ENCODE peak calls at places on chromosomes 12 and 14, in ten cellular contexts. X is H1; M is dorsolateral prefrontal cortex; V is ovary; Y is Caco-2; D is body of pancreas; P is heart left ventricle; N is CD8-positive, alpha-beta T cell; S is endodermal cell; Z is PC-9. B is an unnamed sample. For H3K27me3, the result is how much of the 10 kb centered on the place peaks cover.

GRCh38 chr12:119274636-119275065 is 59.9 kb upstream of the CCDC60 start:
- DNase-seq in X (peak), V (no peak), M (no peak), S (no peak), D (no peak), Z (no peak), N (no peak), P (no peak), Y (peak), B (no peak)

GRCh38 chr12:117012189-117012805 is 86.9 kb downstream of the TESC start:
- DNase-seq in X (no peak), N (no peak), Z (no peak), S (no peak), M (no peak), V (no peak), P (no peak), D (no peak), Y (no peak), B (no peak)

GRCh38 chr12:126362964-126363363 is 1297.7 kb downstream of the AACS start:
- DNase-seq in N (no peak), S (peak), Y (no peak), P (no peak), V (no peak), X (peak), D (no peak), Z (no peak), M (no peak), B (no peak)

GRCh38 chr12:68613209-68613904 is 2.7 kb downstream of the RAP1B start:
- DNase-seq in D (no peak), N (peak), S (no peak), M (no peak), X (no peak), P (no peak), V (no peak), Z (no peak), Y (no peak), B (no peak)

GRCh38 chr12:66692986-66693385 is 14.1 kb upstream of the GRIP1 start:
- DNase-seq in D (no peak), M (no peak), Z (no peak), P (no peak), X (no peak), S (no peak), Y (no peak), N (no peak), V (no peak), B (no peak)

GRCh38 chr12:130041983-130042812 is 120.1 kb upstream of the FZD10 start:
- DNase-seq in S (peak), P (peak), N (peak), V (peak), M (peak), D (peak), Y (peak), Z (no peak), X (peak), B (peak)

GRCh38 chr12:685388-685787 is 22.1 kb upstream of the NINJ2 start:
- DNase-seq in P (no peak), N (peak), V (no peak), S (no peak), Z (no peak), X (no peak), Y (no peak), D (no peak), M (no peak), B (no peak)

GRCh38 chr12:89156862-89157262 is 195.4 kb downstream of the DUSP6 start:
- DNase-seq in D (no peak), M (no peak), S (no peak), Y (no peak), Z (no peak), V (no peak), P (no peak), X (no peak), N (no peak), B (no peak)

GRCh38 chr12:126952106-126953007 is 1314.6 kb upstream of the TMEM132C start:
- DNase-seq in N (no peak), V (no peak), D (no peak), S (peak), Y (no peak), M (no peak), P (no peak), X (no peak), Z (no peak), B (no peak)

GRCh38 chr12:107163413-107163812 is 70.1 kb upstream of the CRY1 start:
- DNase-seq in Y (no peak), D (no peak), M (no peak), Z (no peak), X (no peak), N (no peak), V (no peak), S (no peak), P (no peak), B (no peak)

GRCh38 chr12:71208053-71208685 is 50.4 kb upstream of the TSPAN8 start:
- DNase-seq in V (no peak), D (no peak), X (no peak), Y (no peak), Z (no peak), P (no peak), M (no peak), N (no peak), S (no peak), B (no peak)

GRCh38 chr14:26323781-26324363 is 274.0 kb downstream of the NOVA1 start:
- DNase-seq in Z (no peak), Y (no peak), D (no peak), M (no peak), S (no peak), N (no peak), V (no peak), P (no peak), X (no peak), B (no peak)

GRCh38 chr12:67034110-67034879 is 234.9 kb upstream of the CAND1 start:
- DNase-seq in P (no peak), V (no peak), N (no peak), D (no peak), M (no peak), Z (peak), S (no peak), X (no peak), Y (no peak), B (no peak)

GRCh38 chr12:76855266-76855665 is 23.6 kb downstream of the CSRP2 start:
- DNase-seq in M (no peak), X (no peak), V (no peak), S (no peak), D (no peak), Z (no peak), N (no peak), Y (no peak), P (no peak), B (no peak)

GRCh38 chr12:93946542-93947150 is 201.7 kb upstream of the PLXNC1 start:
- DNase-seq in M (no peak), Z (no peak), P (no peak), S (peak), N (no peak), Y (no peak), D (no peak), X (no peak), V (no peak), B (no peak)

GRCh38 chr12:7512528-7512927 is 9.0 kb upstream of the CD163 start:
- DNase-seq in M (no peak), N (no peak), D (peak), P (no peak), X (no peak), Y (peak), Z (no peak), V (no peak), S (peak), B (peak)

GRCh38 chr14:102015045-102015685 is 50.8 kb downstream of the DYNC1H1 start:
- DNase-seq in Z (no peak), P (no peak), D (no peak), V (no peak), S (no peak), Y (no peak), N (no peak), X (no peak), M (no peak), B (no peak)

GRCh38 chr12:123089631-123090353 is 61.1 kb downstream of the PITPNM2 start:
- DNase-seq in Z (peak), M (no peak), S (no peak), P (no peak), D (no peak), V (no peak), X (no peak), N (no peak), Y (no peak), B (no peak)

GRCh38 chr14:59208224-59208814 is 19.9 kb downstream of the DAAM1 start:
- DNase-seq in Y (no peak), P (no peak), V (no peak), S (no peak), X (no peak), M (no peak), Z (no peak), D (no peak), N (no peak), B (no peak)

GRCh38 chr12:108325549-108325948 is 13.6 kb downstream of the CMKLR1 start:
- DNase-seq in V (no peak), N (no peak), P (no peak), X (no peak), Z (no peak), D (no peak), M (no peak), S (no peak), Y (no peak), B (no peak)

GRCh38 chr14:34930591-34931069 is 52.2 kb upstream of the SRP54 start:
- DNase-seq in P (no peak), Z (no peak), V (no peak), M (no peak), D (no peak), S (no peak), X (no peak), N (peak), Y (no peak), B (no peak)

GRCh38 chr12:107271523-107271922 is 178.2 kb upstream of the CRY1 start:
- DNase-seq in V (no peak), D (no peak), Y (no peak), P (no peak), M (no peak), S (no peak), X (no peak), N (no peak), Z (no peak), B (no peak)

GRCh38 chr12:7667025-7667575 is 1.4 kb upstream of the APOBEC1 start:
- DNase-seq in Y (peak), S (no peak), D (no peak), X (no peak), V (no peak), M (no peak), P (no peak), Z (peak), N (no peak), B (no peak)

GRCh38 chr12:18275974-18276373 is 14.7 kb downstream of the PIK3C2G start:
- DNase-seq in S (no peak), V (no peak), X (no peak), P (no peak), M (no peak), Y (no peak), Z (peak), D (no peak), N (no peak), B (no peak)

GRCh38 chr12:132379996-132380395 is 50.6 kb upstream of the GALNT9 start:
- DNase-seq in Z (no peak), M (no peak), Y (peak), P (no peak), D (no peak), S (peak), V (peak), N (no peak), X (no peak), B (no peak)

GRCh38 chr12:48263617-48264016 is 60.5 kb upstream of the OR10AD1 start:
- DNase-seq in M (no peak), V (no peak), Z (no peak), Y (no peak), N (no peak), X (no peak), S (no peak), P (no peak), D (no peak), B (no peak)

GRCh38 chr12:27762757-27763156 is 17.3 kb upstream of the KLHL42 start:
- DNase-seq in M (no peak), P (no peak), Z (peak), Y (no peak), N (no peak), V (no peak), S (no peak), X (no peak), D (no peak), B (no peak)

GRCh38 chr12:116675339-116676107 is 62.3 kb downstream of the SPRING1 start:
- DNase-seq in D (no peak), V (no peak), Z (no peak), N (no peak), Y (no peak), P (peak), S (no peak), X (no peak), M (no peak), B (no peak)

GRCh38 chr12:4107436-4107878 is 166.1 kb upstream of the CCND2 start:
- DNase-seq in P (peak), M (no peak), D (peak), N (peak), S (peak), V (no peak), X (peak), Z (no peak), Y (peak), B (peak)

GRCh38 chr14:24634158-24634557 is at the start of gene GZMB:
- DNase-seq in D (no peak), Z (no peak), N (peak), V (no peak), X (no peak), S (no peak), M (no peak), P (no peak), Y (no peak), B (no peak)

GRCh38 chr14:25622752-25623151 is 572.8 kb upstream of the STXBP6 start:
- DNase-seq in S (no peak), X (no peak), Y (no peak), D (no peak), Z (no peak), V (no peak), M (no peak), N (no peak), P (no peak), B (no peak)

GRCh38 chr12:12718382-12718761 is 1.2 kb downstream of the CDKN1B start:
- DNase-seq in D (no peak), X (no peak), N (no peak), S (no peak), Y (no peak), V (no peak), P (no peak), Z (no peak), M (no peak), B (no peak)

GRCh38 chr12:16163891-16164290 is 113.6 kb downstream of the SLC15A5 start:
- DNase-seq in Y (no peak), D (no peak), M (no peak), N (no peak), V (no peak), S (no peak), Z (no peak), X (no peak), P (no peak), B (no peak)

GRCh38 chr12:66351301-66351700 is 49.0 kb downstream of the HELB start:
- DNase-seq in M (no peak), S (no peak), D (no peak), V (no peak), P (no peak), Y (no peak), X (no peak), N (no peak), Z (no peak), B (no peak)

GRCh38 chr12:25934461-25934860 is 24.0 kb upstream of the RASSF8 start:
- DNase-seq in P (no peak), Z (no peak), Y (no peak), X (no peak), S (no peak), D (no peak), N (no peak), V (no peak), M (no peak), B (no peak)

GRCh38 chr12:100717733-100718067 is 76.9 kb upstream of the ANO4 start:
- DNase-seq in Z (no peak), N (no peak), V (no peak), X (no peak), P (no peak), Y (no peak), S (no peak), M (no peak), D (no peak), B (no peak)

GRCh38 chr12:100718212-100718611 is 76.4 kb upstream of the ANO4 start:
- DNase-seq in Z (no peak), N (no peak), S (no peak), D (no peak), M (no peak), Y (no peak), P (no peak), X (no peak), V (no peak), B (no peak)

GRCh38 chr12:100716949-100717732 is 77.4 kb upstream of the ANO4 start:
- DNase-seq in M (no peak), D (no peak), V (no peak), P (no peak), Z (no peak), N (no peak), Y (no peak), S (peak), X (peak), B (no peak)

GRCh38 chr12:100716658-100716948 is 78.0 kb upstream of the ANO4 start:
- DNase-seq in M (no peak), V (no peak), Y (no peak), N (no peak), Z (no peak), P (no peak), X (no peak), S (peak), D (no peak), B (no peak)

DNA sequence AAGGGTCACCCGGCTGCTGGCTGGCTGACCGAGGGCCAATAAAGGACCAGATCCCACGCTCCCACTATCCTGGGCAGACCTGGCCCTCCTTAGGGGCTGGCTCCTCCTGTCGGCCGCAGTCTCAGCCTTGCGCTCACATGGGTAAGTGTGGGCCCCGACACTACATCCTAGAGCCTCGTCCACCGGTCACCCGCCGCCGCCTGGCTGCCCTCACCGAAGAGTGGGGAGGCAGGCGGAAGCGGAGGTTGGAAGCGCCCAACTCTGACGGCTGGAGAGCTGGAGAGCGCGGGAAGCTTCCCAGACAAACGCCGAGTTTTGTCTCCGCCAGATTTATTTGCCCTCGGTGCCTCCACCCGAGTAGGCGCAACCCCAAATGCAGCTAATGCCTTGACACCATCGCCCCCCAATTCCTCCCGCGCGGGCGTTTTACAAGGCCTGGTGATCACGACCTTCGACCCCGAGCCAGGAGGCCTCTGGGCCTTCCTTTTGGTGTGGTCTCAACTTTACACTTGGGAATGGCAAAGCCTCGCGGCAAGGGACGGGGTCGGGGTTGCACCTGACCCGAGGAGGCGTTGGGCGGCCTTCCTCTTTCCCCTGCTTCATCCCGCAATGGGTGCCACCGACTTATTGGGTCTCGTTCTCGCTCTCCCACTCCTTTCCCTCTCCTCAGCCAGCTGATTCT is 78.5 kb upstream of the ANO4 start:
- DNase-seq in Z (no peak), P (no peak), V (no peak), M (no peak), D (no peak), N (no peak), S (peak), Y (no peak), X (peak), B (no peak)
- H3K27me3 ChIP-seq in Z (under half), P (under half), V (under half), M (half or more), D (under half), N (under half), S (under half), Y (under half), X (under half), B (under half)

GRCh38 chr12:54003625-54004024 is 3.7 kb downstream of the HOXC9 start:
- DNase-seq in N (no peak), M (no peak), V (no peak), Y (no peak), D (no peak), S (no peak), Z (no peak), X (no peak), P (no peak), B (no peak)

GRCh38 chr12:54002915-54003339 is 3.0 kb downstream of the HOXC9 start:
- DNase-seq in M (no peak), Z (no peak), D (no peak), X (no peak), P (no peak), N (no peak), Y (no peak), V (no peak), S (no peak), B (no peak)

GRCh38 chr12:54005531-54005852 is 3.3 kb upstream of the HOXC8 start:
- DNase-seq in P (no peak), X (no peak), V (no peak), N (no peak), M (no peak), D (no peak), Z (no peak), Y (no peak), S (peak), B (no peak)

GRCh38 chr12:54004841-54005530 is 3.8 kb upstream of the HOXC8 start:
- DNase-seq in S (peak), N (no peak), P (no peak), V (no peak), M (no peak), X (no peak), Z (no peak), Y (no peak), D (no peak), B (no peak)

GRCh38 chr12:54004063-54004840 is 4.3 kb downstream of the HOXC9 start:
- DNase-seq in M (no peak), S (no peak), V (no peak), N (no peak), Z (no peak), Y (no peak), D (no peak), P (no peak), X (no peak), B (no peak)
- H3K27me3 ChIP-seq in M (half or more), S (half or more), V (under half), N (half or more), Z (under half), Y (under half), D (under half), P (half or more), X (half or more), B (under half)

GRCh38 chr12:59938190-59938962 is 342.5 kb downstream of the SLC16A7 start:
- DNase-seq in Z (no peak), Y (no peak), N (no peak), S (peak), V (no peak), D (no peak), P (no peak), M (no peak), X (no peak), B (no peak)
- H3K27me3 ChIP-seq in Z (under half), Y (under half), N (under half), S (under half), V (under half), D (under half), P (under half), M (under half), X (under half), B (under half)

DNA sequence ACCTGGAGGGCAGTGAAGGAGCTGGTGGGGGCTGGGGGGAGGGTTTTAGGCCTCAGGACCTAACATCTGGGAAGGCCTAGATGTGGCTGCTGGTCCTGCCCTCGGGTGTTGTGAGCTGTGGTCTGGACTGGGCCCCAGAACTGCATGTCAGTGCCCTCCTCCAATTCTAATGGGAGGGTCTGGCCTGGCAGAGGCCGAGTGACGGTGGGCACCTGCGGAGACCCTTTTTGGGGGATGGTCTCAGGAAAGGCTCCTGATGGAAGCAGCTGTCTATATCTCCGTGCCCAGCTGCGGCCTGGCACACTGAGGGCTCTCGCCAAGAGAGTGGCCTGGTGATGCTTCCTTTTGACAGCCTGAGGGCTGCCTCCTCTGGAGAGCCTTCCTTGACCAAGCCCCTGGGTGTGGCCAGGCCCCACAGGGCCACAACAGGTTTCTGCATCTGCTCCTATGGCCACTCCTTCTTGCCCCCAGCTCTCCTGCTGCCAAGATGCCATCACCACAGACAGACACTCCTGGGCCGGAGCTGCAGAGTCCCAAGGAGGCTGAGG is 5.3 kb downstream of the EXOC3L4 start:
- DNase-seq in V (no peak), P (no peak), X (no peak), Z (peak), N (no peak), D (no peak), M (no peak), S (no peak), Y (no peak), B (peak)
- H3K27me3 ChIP-seq in V (under half), P (half or more), X (under half), Z (under half), N (under half), D (under half), M (under half), S (under half), Y (under half), B (under half)

GRCh38 chr12:124611559-124612391 is 44.4 kb upstream of the NCOR2 start:
- DNase-seq in S (no peak), P (no peak), N (no peak), V (no peak), D (no peak), Z (no peak), Y (no peak), M (no peak), X (no peak), B (no peak)

GRCh38 chr12:124614512-124615292 is 47.3 kb upstream of the NCOR2 start:
- DNase-seq in M (no peak), N (no peak), X (no peak), S (no peak), Z (no peak), V (no peak), Y (no peak), D (no peak), P (no peak), B (no peak)

GRCh38 chr12:124610629-124611558 is 43.5 kb upstream of the NCOR2 start:
- DNase-seq in M (no peak), Z (no peak), V (no peak), N (no peak), D (no peak), S (no peak), Y (no peak), P (no peak), X (no peak), B (no peak)

GRCh38 chr12:124612392-124612680 is 44.9 kb upstream of the NCOR2 start:
- DNase-seq in P (no peak), N (no peak), Z (no peak), D (no peak), X (no peak), S (no peak), V (no peak), Y (no peak), M (no peak), B (no peak)

GRCh38 chr12:124613151-124613585 is 45.8 kb upstream of the NCOR2 start:
- DNase-seq in N (no peak), D (no peak), Z (peak), X (no peak), P (no peak), Y (no peak), S (no peak), M (no peak), V (no peak), B (no peak)
- H3K27me3 ChIP-seq in N (under half), D (under half), Z (under half), X (under half), P (under half), Y (under half), S (under half), M (under half), V (under half), B (under half)

B was measured in right lobe of liver.